ENCODE peak calls at places on chromosomes 16 and 17, in nine cellular contexts. One of them, this sample, is unnamed.

GRCh38 chr17:15919466-15919865 is 25.5 kb upstream of the ADORA2B start:
- DNase-seq in fibroblast of the aortic adventitia: no peak
- DNase-seq in foreskin fibroblast: no peak
- DNase-seq in adrenal gland: no peak
- DNase-seq in astrocyte: no peak
- DNase-seq in tibial artery: no peak
- DNase-seq in esophagus muscularis mucosa: no peak
- DNase-seq in gastrocnemius medialis: no peak
- DNase-seq in AG09309: no peak
- DNase-seq in this sample: no peak

GRCh38 chr17:61196302-61196704 is 203.3 kb upstream of the TBX2 start:
- DNase-seq in fibroblast of the aortic adventitia: no peak
- DNase-seq in foreskin fibroblast: peak; percentile 84
- DNase-seq in adrenal gland: no peak
- DNase-seq in astrocyte: no peak
- DNase-seq in tibial artery: no peak
- DNase-seq in esophagus muscularis mucosa: no peak
- DNase-seq in gastrocnemius medialis: no peak
- DNase-seq in AG09309: no peak
- DNase-seq in this sample: peak; percentile 43

GRCh38 chr16:66491716-66492064 is 58.2 kb downstream of the TK2 start:
- DNase-seq in fibroblast of the aortic adventitia: no peak
- DNase-seq in foreskin fibroblast: no peak
- DNase-seq in adrenal gland: no peak
- DNase-seq in astrocyte: no peak
- DNase-seq in tibial artery: peak; percentile 42
- DNase-seq in esophagus muscularis mucosa: no peak
- DNase-seq in gastrocnemius medialis: no peak
- DNase-seq in AG09309: no peak
- DNase-seq in this sample: no peak

GRCh38 chr16:73717266-73718057 is 579.2 kb upstream of the PSMD7 start:
- DNase-seq in fibroblast of the aortic adventitia: no peak
- DNase-seq in foreskin fibroblast: no peak
- DNase-seq in adrenal gland: no peak
- DNase-seq in astrocyte: no peak
- DNase-seq in tibial artery: no peak
- DNase-seq in esophagus muscularis mucosa: peak; percentile 66
- DNase-seq in gastrocnemius medialis: no peak
- DNase-seq in AG09309: no peak
- DNase-seq in this sample: no peak

GRCh38 chr16:57903656-57904055 is 67.3 kb downstream of the CNGB1 start:
- DNase-seq in fibroblast of the aortic adventitia: no peak
- DNase-seq in foreskin fibroblast: no peak
- DNase-seq in adrenal gland: no peak
- DNase-seq in astrocyte: no peak
- DNase-seq in tibial artery: no peak
- DNase-seq in esophagus muscularis mucosa: no peak
- DNase-seq in gastrocnemius medialis: no peak
- DNase-seq in AG09309: no peak
- DNase-seq in this sample: no peak

GRCh38 chr17:9206989-9207317 is 185.6 kb downstream of the NTN1 start:
- DNase-seq in fibroblast of the aortic adventitia: no peak
- DNase-seq in foreskin fibroblast: peak; percentile 37
- DNase-seq in adrenal gland: no peak
- DNase-seq in astrocyte: no peak
- DNase-seq in tibial artery: no peak
- DNase-seq in esophagus muscularis mucosa: no peak
- DNase-seq in gastrocnemius medialis: no peak
- DNase-seq in AG09309: no peak
- DNase-seq in this sample: no peak

GRCh38 chr17:41796066-41796895 is 9.8 kb upstream of the JUP start:
- DNase-seq in fibroblast of the aortic adventitia: no peak
- DNase-seq in foreskin fibroblast: no peak
- DNase-seq in adrenal gland: no peak
- DNase-seq in astrocyte: no peak
- DNase-seq in tibial artery: no peak
- DNase-seq in esophagus muscularis mucosa: no peak
- DNase-seq in gastrocnemius medialis: no peak
- DNase-seq in AG09309: no peak
- DNase-seq in this sample: no peak

GRCh38 chr17:56074366-56074765 is 78.9 kb upstream of the ANKFN1 start:
- DNase-seq in fibroblast of the aortic adventitia: no peak
- DNase-seq in foreskin fibroblast: no peak
- DNase-seq in adrenal gland: no peak
- DNase-seq in astrocyte: no peak
- DNase-seq in tibial artery: no peak
- DNase-seq in esophagus muscularis mucosa: no peak
- DNase-seq in gastrocnemius medialis: no peak
- DNase-seq in AG09309: no peak
- DNase-seq in this sample: no peak

GRCh38 chr16:14489460-14489859 is 140.6 kb downstream of the PARN start:
- DNase-seq in fibroblast of the aortic adventitia: peak; percentile 21
- DNase-seq in foreskin fibroblast: peak; percentile 46
- DNase-seq in adrenal gland: peak; percentile 67
- DNase-seq in astrocyte: no peak
- DNase-seq in tibial artery: no peak
- DNase-seq in esophagus muscularis mucosa: peak; percentile 45
- DNase-seq in gastrocnemius medialis: no peak
- DNase-seq in AG09309: no peak
- DNase-seq in this sample: peak; percentile 79
- TF ChIP-seq CTCF in fibroblast of the aortic adventitia: peak; percentile 24
- TF ChIP-seq CTCF in foreskin fibroblast: no peak
- TF ChIP-seq CTCF in adrenal gland: no peak
- TF ChIP-seq CTCF in astrocyte: peak; percentile 31
- TF ChIP-seq CTCF in tibial artery: no peak
- TF ChIP-seq CTCF in esophagus muscularis mucosa: peak; percentile 32
- TF ChIP-seq CTCF in gastrocnemius medialis: peak; percentile 45
- TF ChIP-seq CTCF in AG09309: peak; percentile 20
- TF ChIP-seq CTCF in this sample: peak; percentile 48

GRCh38 chr16:82655315-82655714 is 28.5 kb downstream of the CDH13 start:
- DNase-seq in fibroblast of the aortic adventitia: peak; percentile 83
- DNase-seq in foreskin fibroblast: peak; percentile 72
- DNase-seq in adrenal gland: peak; percentile 2
- DNase-seq in astrocyte: peak; percentile 91
- DNase-seq in tibial artery: no peak
- DNase-seq in esophagus muscularis mucosa: no peak
- DNase-seq in gastrocnemius medialis: no peak
- DNase-seq in AG09309: peak; percentile 57
- DNase-seq in this sample: peak; percentile 89

GRCh38 chr16:82657786-82658185 is 31.0 kb downstream of the CDH13 start:
- DNase-seq in fibroblast of the aortic adventitia: peak; percentile 22
- DNase-seq in foreskin fibroblast: no peak
- DNase-seq in adrenal gland: no peak
- DNase-seq in astrocyte: no peak
- DNase-seq in tibial artery: no peak
- DNase-seq in esophagus muscularis mucosa: no peak
- DNase-seq in gastrocnemius medialis: no peak
- DNase-seq in AG09309: no peak
- DNase-seq in this sample: no peak

GRCh38 chr16:82657239-82657638 is 30.5 kb downstream of the CDH13 start:
- DNase-seq in fibroblast of the aortic adventitia: peak; percentile 84
- DNase-seq in foreskin fibroblast: peak; percentile 81
- DNase-seq in adrenal gland: no peak
- DNase-seq in astrocyte: peak; percentile 39
- DNase-seq in tibial artery: no peak
- DNase-seq in esophagus muscularis mucosa: no peak
- DNase-seq in gastrocnemius medialis: no peak
- DNase-seq in AG09309: peak; percentile 72
- DNase-seq in this sample: peak; percentile 81

GRCh38 chr16:82653550-82654511 is 27.1 kb downstream of the CDH13 start:
- DNase-seq in fibroblast of the aortic adventitia: peak; percentile 87
- DNase-seq in foreskin fibroblast: peak; percentile 92
- DNase-seq in adrenal gland: no peak
- DNase-seq in astrocyte: peak; percentile 92
- DNase-seq in tibial artery: no peak
- DNase-seq in esophagus muscularis mucosa: no peak
- DNase-seq in gastrocnemius medialis: no peak
- DNase-seq in AG09309: peak; percentile 62
- DNase-seq in this sample: peak; percentile 91

DNA sequence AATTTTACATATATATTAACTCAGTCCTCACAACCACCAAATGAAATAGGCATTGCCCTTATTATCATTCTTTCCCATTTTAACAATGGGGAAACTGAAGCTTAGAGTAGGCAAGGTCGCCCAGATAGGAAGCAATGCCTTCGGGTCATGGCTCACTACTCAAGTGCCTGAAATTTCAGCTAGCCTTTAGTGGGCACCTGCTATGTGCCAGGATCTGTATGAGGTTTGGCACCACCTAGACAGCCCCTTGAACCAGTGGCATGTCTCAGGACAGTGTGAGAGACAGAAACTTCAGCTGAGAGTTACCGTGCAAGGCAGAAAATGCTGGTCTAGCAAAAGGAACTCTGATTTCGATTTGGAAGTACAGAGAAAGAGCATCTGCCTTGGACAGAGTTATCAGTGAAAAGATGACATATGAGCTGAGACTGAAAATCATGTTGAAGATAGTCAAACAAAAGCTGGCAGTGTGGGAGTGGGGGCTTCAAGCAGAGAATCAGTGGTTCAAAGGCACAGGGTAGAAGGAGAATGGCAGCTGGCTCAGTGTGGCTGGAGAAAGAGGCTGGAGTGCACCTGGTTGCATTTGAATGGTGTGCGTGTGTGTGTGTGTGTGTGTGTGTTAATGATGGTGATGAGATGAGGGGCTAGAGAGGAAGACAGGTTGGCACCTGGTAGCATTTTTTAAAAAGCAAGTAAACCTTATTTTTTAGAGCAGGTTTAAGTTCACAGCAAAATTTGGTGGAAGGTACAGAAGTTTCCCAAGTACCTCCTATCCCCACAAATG is 29.1 kb downstream of the CDH13 start:
- DNase-seq in fibroblast of the aortic adventitia: no peak
- DNase-seq in foreskin fibroblast: no peak
- DNase-seq in adrenal gland: no peak
- DNase-seq in astrocyte: no peak
- DNase-seq in tibial artery: no peak
- DNase-seq in esophagus muscularis mucosa: no peak
- DNase-seq in gastrocnemius medialis: no peak
- DNase-seq in AG09309: no peak
- DNase-seq in this sample: no peak
- H3K4me3 ChIP-seq in fibroblast of the aortic adventitia: no peak overlapping the region
- H3K4me3 ChIP-seq in foreskin fibroblast: no peak overlapping the region
- H3K4me3 ChIP-seq in adrenal gland: no peak overlapping the region
- H3K4me3 ChIP-seq in astrocyte: no peak overlapping the region
- H3K4me3 ChIP-seq in tibial artery: no peak overlapping the region
- H3K4me3 ChIP-seq in esophagus muscularis mucosa: no peak overlapping the region
- H3K4me3 ChIP-seq in gastrocnemius medialis: no peak overlapping the region
- H3K4me3 ChIP-seq in AG09309: no peak overlapping the region
- H3K4me3 ChIP-seq in this sample: no peak overlapping the region

DNA sequence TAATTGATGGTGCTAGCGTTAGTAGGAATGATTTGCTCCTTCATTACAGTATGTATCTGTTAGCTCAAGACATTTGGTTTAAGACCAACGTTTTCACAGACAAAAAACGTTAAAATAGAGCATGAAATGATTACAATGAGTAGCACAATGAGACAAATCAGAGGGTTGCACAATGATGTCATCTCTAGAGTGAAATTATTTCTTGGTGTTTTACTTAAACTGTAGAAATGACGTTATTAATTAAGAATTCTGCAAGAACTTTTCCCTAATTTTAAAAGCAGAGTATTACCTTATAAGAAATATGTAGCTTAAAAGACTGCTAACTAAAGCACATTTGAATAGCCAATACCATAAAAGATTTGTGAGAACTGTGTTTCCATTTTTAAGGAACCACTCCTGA is 373.4 kb upstream of the KIF2B start:
- DNase-seq in fibroblast of the aortic adventitia: no peak
- DNase-seq in foreskin fibroblast: no peak
- DNase-seq in adrenal gland: no peak
- DNase-seq in astrocyte: no peak
- DNase-seq in tibial artery: no peak
- DNase-seq in esophagus muscularis mucosa: no peak
- DNase-seq in gastrocnemius medialis: no peak
- DNase-seq in AG09309: no peak
- DNase-seq in this sample: no peak
- TF ChIP-seq CTCF in fibroblast of the aortic adventitia: no peak
- TF ChIP-seq CTCF in foreskin fibroblast: no peak
- TF ChIP-seq CTCF in adrenal gland: no peak
- TF ChIP-seq CTCF in astrocyte: no peak
- TF ChIP-seq CTCF in tibial artery: no peak
- TF ChIP-seq CTCF in esophagus muscularis mucosa: no peak
- TF ChIP-seq CTCF in gastrocnemius medialis: no peak
- TF ChIP-seq CTCF in AG09309: no peak
- TF ChIP-seq CTCF in this sample: no peak

GRCh38 chr17:40562841-40563370 is 2.4 kb downstream of the CCR7 start:
- DNase-seq in fibroblast of the aortic adventitia: no peak
- DNase-seq in foreskin fibroblast: no peak
- DNase-seq in adrenal gland: no peak
- DNase-seq in astrocyte: no peak
- DNase-seq in tibial artery: no peak
- DNase-seq in esophagus muscularis mucosa: peak; percentile 66
- DNase-seq in gastrocnemius medialis: no peak
- DNase-seq in AG09309: no peak
- DNase-seq in this sample: no peak

GRCh38 chr17:40560592-40561293 is 4.5 kb downstream of the CCR7 start:
- DNase-seq in fibroblast of the aortic adventitia: no peak
- DNase-seq in foreskin fibroblast: peak; percentile 28
- DNase-seq in adrenal gland: no peak
- DNase-seq in astrocyte: peak; percentile 90
- DNase-seq in tibial artery: no peak
- DNase-seq in esophagus muscularis mucosa: peak; percentile 88
- DNase-seq in gastrocnemius medialis: no peak
- DNase-seq in AG09309: no peak
- DNase-seq in this sample: peak; percentile 41

GRCh38 chr17:40561871-40562611 is 3.2 kb downstream of the CCR7 start:
- DNase-seq in fibroblast of the aortic adventitia: no peak
- DNase-seq in foreskin fibroblast: no peak
- DNase-seq in adrenal gland: no peak
- DNase-seq in astrocyte: no peak
- DNase-seq in tibial artery: no peak
- DNase-seq in esophagus muscularis mucosa: peak; percentile 64
- DNase-seq in gastrocnemius medialis: no peak
- DNase-seq in AG09309: no peak
- DNase-seq in this sample: no peak

GRCh38 chr17:40559954-40560591 is 5.2 kb downstream of the CCR7 start:
- DNase-seq in fibroblast of the aortic adventitia: peak; percentile 96
- DNase-seq in foreskin fibroblast: peak; percentile 96
- DNase-seq in adrenal gland: peak; percentile 93
- DNase-seq in astrocyte: peak; percentile 86
- DNase-seq in tibial artery: peak; percentile 94
- DNase-seq in esophagus muscularis mucosa: peak; percentile 97
- DNase-seq in gastrocnemius medialis: peak; percentile 61
- DNase-seq in AG09309: peak; percentile 89
- DNase-seq in this sample: peak; percentile 93

DNA sequence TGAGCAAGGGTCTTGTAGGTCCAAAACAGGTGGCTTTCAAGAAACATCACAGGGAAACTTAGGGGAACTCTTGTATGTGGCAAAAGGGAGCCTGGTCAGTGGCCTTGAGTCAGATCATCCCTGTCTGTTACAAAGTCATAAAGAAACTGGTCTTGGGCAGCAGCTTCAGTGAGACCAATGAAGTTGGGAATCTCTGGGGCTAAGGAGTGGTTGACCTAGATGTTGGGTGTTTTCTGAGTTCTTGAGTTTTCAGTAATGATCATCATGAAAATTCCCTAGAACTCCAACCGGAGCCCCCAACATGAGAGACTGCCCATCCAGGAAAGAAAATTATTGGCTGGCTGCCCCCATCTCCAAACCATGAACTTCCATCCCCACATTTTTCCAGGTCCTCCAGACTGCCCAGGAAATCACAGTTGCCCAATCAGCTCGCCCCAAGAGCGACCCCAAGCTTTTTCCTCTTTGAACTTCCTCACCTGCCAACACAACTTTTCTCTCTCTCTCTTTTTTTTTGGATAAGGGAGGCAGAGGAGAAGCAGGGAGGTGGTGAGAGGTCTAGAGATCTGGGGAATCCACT is 3.9 kb downstream of the CCR7 start:
- DNase-seq in fibroblast of the aortic adventitia: no peak
- DNase-seq in foreskin fibroblast: no peak
- DNase-seq in adrenal gland: no peak
- DNase-seq in astrocyte: no peak
- DNase-seq in tibial artery: peak; percentile 13
- DNase-seq in esophagus muscularis mucosa: peak; percentile 78
- DNase-seq in gastrocnemius medialis: no peak
- DNase-seq in AG09309: no peak
- DNase-seq in this sample: no peak
- H3K4me3 ChIP-seq in fibroblast of the aortic adventitia: no peak overlapping the region
- H3K4me3 ChIP-seq in foreskin fibroblast: no peak overlapping the region
- H3K4me3 ChIP-seq in adrenal gland: no peak overlapping the region
- H3K4me3 ChIP-seq in astrocyte: no peak overlapping the region
- H3K4me3 ChIP-seq in tibial artery: no peak overlapping the region
- H3K4me3 ChIP-seq in esophagus muscularis mucosa: no peak overlapping the region
- H3K4me3 ChIP-seq in gastrocnemius medialis: no peak overlapping the region
- H3K4me3 ChIP-seq in AG09309: no peak overlapping the region
- H3K4me3 ChIP-seq in this sample: no peak overlapping the region